ENCODE peak calls at places on chromosomes 4 and X, in ten cellular contexts. J, R, Z, U, Y, N, M, Q, L and F are unnamed samples.

GRCh38 chr4:133808151-133808550 is 393.4 kb downstream of the PABPC4L start:
- DNase-seq in J (no peak), R (no peak), Z (no peak), U (no peak), Y (peak; percentile 68), N (no peak), M (no peak), Q (no peak), L (no peak), F (no peak)

GRCh38 chrX:120549483-120550452 is 11.0 kb downstream of the CUL4B start:
- DNase-seq in J (peak; percentile 17), R (peak; percentile 89), Z (no peak), U (peak; percentile 77), Y (peak; percentile 98), N (no peak), M (peak; percentile 57), Q (no peak), L (no peak), F (no peak)

GRCh38 chr4:87409420-87409939 is 12.9 kb upstream of the NUDT9 start:
- DNase-seq in J (no peak), R (no peak), Z (no peak), U (no peak), Y (no peak), N (no peak), M (no peak), Q (no peak), L (no peak), F (no peak)

GRCh38 chrX:107935200-107935599 is 47.0 kb downstream of the TEX13B start:
- DNase-seq in J (no peak), R (peak; percentile 8), Z (no peak), U (peak; percentile 84), Y (peak; percentile 27), N (no peak), M (peak; percentile 26), Q (no peak), L (no peak), F (no peak)

GRCh38 chrX:47745386-47745785 is 86.4 kb upstream of the UXT start:
- DNase-seq in J (no peak), R (peak; percentile 4), Z (no peak), U (no peak), Y (no peak), N (no peak), M (no peak), Q (no peak), L (no peak), F (no peak)

GRCh38 chr4:176001171-176002006 is 64.3 kb upstream of the WDR17 start:
- DNase-seq in J (no peak), R (peak; percentile 5), Z (peak; percentile 59), U (peak; percentile 76), Y (peak; percentile 27), N (no peak), M (peak; percentile 18), Q (peak; percentile 60), L (peak; percentile 84), F (peak; percentile 78)

GRCh38 chr4:3219761-3220481 is 29.0 kb upstream of the MSANTD1 start:
- DNase-seq in J (no peak), R (no peak), Z (no peak), U (no peak), Y (no peak), N (no peak), M (no peak), Q (no peak), L (no peak), F (no peak)

GRCh38 chr4:7297374-7297773 is 105.0 kb downstream of the SORCS2 start:
- DNase-seq in J (no peak), R (no peak), Z (no peak), U (no peak), Y (no peak), N (no peak), M (no peak), Q (no peak), L (no peak), F (no peak)

GRCh38 chr4:76689079-76689817 is 208.7 kb downstream of the SOWAHB start:
- DNase-seq in J (peak; percentile 9), R (no peak), Z (no peak), U (peak; percentile 50), Y (peak; percentile 53), N (peak; percentile 22), M (peak; percentile 68), Q (no peak), L (peak; percentile 82), F (no peak)

GRCh38 chr4:185238750-185239149 is 29.4 kb downstream of the SNX25 start:
- DNase-seq in J (no peak), R (no peak), Z (no peak), U (no peak), Y (no peak), N (no peak), M (no peak), Q (no peak), L (no peak), F (no peak)